ENCODE peak calls at places on chromosomes 3 and 15, in four cellular contexts. X, R, S and M are unnamed samples.
A peak's percentile ranks its signal among the peaks of the same experiment; 100 is the strongest.

GRCh38 chr3:158727499-158728377 is 4.5 kb downstream of the RARRES1 start:
- DNase-seq in X (peak; percentile 72), R (peak; percentile 91), S (peak; percentile 61), M (peak; percentile 35)

GRCh38 chr3:104635872-104636580 is 730.7 kb upstream of the ALCAM start:
- DNase-seq in X (no peak), R (no peak), S (no peak), M (peak; percentile 4)

GRCh38 chr3:51718547-51719412 is 11.9 kb downstream of the GRM2 start:
- DNase-seq in X (peak; percentile 75), R (peak; percentile 41), S (peak; percentile 84), M (peak; percentile 81)

GRCh38 chr15:38682861-38683260 is 118.2 kb upstream of the RASGRP1 start:
- DNase-seq in X (no peak), R (no peak), S (no peak), M (no peak)

GRCh38 chr15:45439521-45439931 is 61.2 kb upstream of the GATM start:
- DNase-seq in X (peak; percentile 60), R (no peak), S (no peak), M (no peak)

GRCh38 chr3:52121459-52121795 is 32.8 kb downstream of the POC1A start:
- DNase-seq in X (no peak), R (no peak), S (no peak), M (no peak)

GRCh38 chr3:128432898-128433629 is 33.6 kb downstream of the DNAJB8 start:
- DNase-seq in X (no peak), R (peak; percentile 48), S (peak; percentile 59), M (peak; percentile 24)

GRCh38 chr3:122794483-122794778 is 438 bp upstream of the SLC49A4 start:
- DNase-seq in X (no peak), R (no peak), S (no peak), M (no peak)

GRCh38 chr3:126982522-126983175 is at the start of gene PLXNA1:
- DNase-seq in X (peak; percentile 85), R (peak; percentile 90), S (peak; percentile 85), M (peak; percentile 74)

GRCh38 chr3:136901391-136901790 is 39.4 kb downstream of the NCK1 start:
- DNase-seq in X (no peak), R (no peak), S (no peak), M (no peak)

DNA sequence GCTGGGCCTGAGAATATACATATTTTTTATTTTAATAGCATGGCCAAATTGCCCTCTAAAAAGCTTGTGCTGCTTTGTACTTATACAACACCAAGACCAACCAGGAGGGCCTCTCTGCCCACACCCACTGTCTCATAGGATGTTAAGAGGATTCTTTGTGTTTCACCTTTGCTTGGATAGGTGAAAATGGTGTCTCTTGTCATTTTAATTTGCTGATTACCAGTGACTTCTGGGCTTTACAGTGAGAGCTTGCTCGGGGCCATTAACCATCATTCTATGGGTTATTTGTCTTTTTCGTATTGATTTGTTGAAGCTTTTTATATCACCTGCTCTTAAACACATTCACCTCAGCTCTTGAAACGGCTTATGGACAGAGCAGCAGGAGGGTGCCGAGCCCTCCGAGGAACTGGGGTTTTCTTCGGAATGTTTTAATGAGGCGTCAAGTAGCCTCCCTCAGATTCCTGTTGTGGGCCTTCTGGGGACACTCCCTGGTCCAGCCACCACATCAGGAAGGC is 10.5 kb downstream of the PTH1R start:
- DNase-seq in X (no peak), R (no peak), S (no peak), M (no peak)
- H3K27me3 ChIP-seq in X (peaks cover 3% of the 10 kb centered on the region), R (peaks cover 19% of the 10 kb centered on the region), S (no peaks in the 10 kb centered on the region), M (no peaks in the 10 kb centered on the region)

DNA sequence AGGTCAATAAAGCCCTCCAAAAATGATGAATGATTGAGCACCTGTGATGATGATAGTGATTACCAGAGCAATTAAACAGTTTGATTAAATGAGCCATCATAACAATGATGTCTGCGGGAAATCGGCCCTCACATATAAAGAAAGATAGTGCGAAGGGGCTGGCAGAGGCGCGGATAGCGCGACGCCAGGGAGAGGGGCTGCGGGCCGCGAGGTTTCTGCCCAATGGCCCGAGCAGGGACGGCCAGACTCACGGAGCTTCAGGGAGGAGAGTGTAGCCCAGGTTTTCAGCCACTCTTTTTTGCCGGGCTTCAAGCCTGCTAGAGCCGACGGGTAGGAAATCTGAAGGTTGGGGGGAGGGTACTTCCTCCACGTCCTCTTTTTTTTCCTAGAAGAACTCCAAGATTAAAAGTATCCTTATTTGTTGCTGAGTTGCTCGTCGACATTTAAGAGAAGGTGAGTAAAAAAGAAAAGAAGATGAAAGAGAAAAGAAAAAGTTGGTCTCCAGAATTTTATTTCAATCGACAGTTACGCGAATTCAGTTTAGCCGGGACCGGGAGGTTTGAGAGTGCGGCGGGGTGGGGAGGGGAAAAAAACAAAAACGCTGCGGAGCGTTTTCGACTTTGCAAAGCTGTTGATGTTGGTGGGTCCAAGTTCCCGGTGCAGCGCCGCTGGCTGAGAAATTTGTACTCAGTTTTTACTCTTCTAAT is 2.1 kb upstream of the MEIS2 start:
- DNase-seq in X (peak; percentile 8), R (peak; percentile 60), S (no peak), M (no peak)
- H3K27me3 ChIP-seq in X (no peaks in the 10 kb centered on the region), R (no peaks in the 10 kb centered on the region), S (no peaks in the 10 kb centered on the region), M (no peaks in the 10 kb centered on the region)

DNA sequence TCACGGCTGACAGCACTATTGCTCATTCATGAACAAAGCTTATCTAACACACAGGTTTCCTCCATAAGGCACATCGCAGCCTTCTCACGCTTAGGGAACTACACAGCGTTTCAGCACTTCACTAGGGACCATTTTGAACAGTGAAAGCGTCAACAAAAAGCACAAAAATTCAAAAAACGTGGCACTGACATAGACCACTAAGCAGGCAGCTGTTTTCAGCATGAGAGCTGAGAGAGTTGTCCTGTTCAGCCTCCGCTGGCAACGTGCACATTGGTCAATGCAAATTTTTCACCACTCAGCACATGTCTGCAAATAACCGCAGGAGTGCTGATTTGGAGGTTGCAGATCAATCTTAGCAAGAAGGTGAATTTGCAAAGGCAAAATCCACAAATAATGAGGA is 109.2 kb downstream of the LRRK1 start:
- DNase-seq in X (no peak), R (no peak), S (no peak), M (no peak)
- H3K27me3 ChIP-seq in X (no peaks in the 10 kb centered on the region), R (no peaks in the 10 kb centered on the region), S (no peaks in the 10 kb centered on the region), M (no peaks in the 10 kb centered on the region)

GRCh38 chr3:10387881-10388621 is 67.1 kb upstream of the SEC13 start:
- DNase-seq in X (no peak), R (peak; percentile 37), S (peak; percentile 34), M (peak; percentile 14)
- H3K27me3 ChIP-seq in X (no peaks in the 10 kb centered on the region), R (peaks cover 30% of the 10 kb centered on the region), S (no peaks in the 10 kb centered on the region), M (no peaks in the 10 kb centered on the region)